ENCODE peak calls at places on chromosomes 4 and X, in five cellular contexts. G is PC-3, A is fibroblast of lung, U is mammary epithelial cell, J is HepG2. C is an unnamed sample.
A peak's percentile ranks its signal among the peaks of the same experiment; 100 is the strongest.

GRCh38 chr4:79958511-79959264 is 114.3 kb downstream of the ANTXR2 start:
- DNase-seq in J (no peak), A (no peak), G (no peak), U (no peak), C (no peak)

GRCh38 chr4:180296036-180296599 is 1947.1 kb upstream of the TENM3 start:
- DNase-seq in J (no peak), A (no peak), G (no peak), U (no peak), C (no peak)

GRCh38 chr4:3241905-3242304 is 7.1 kb upstream of the MSANTD1 start:
- DNase-seq in A (peak; percentile 88), G (no peak), J (no peak), U (no peak), C (peak; percentile 82)

GRCh38 chrX:28278236-28278635 is 297.0 kb upstream of the DCAF8L1 start:
- DNase-seq in U (no peak), J (no peak), A (peak; percentile 0), G (no peak), C (no peak)

GRCh38 chr4:125283702-125284279 is 31.0 kb upstream of the FAT4 start:
- DNase-seq in J (peak; percentile 4), G (peak; percentile 39), U (peak; percentile 12), A (peak; percentile 66), C (peak; percentile 71)

GRCh38 chr4:7043521-7044414 is 596 bp downstream of the TADA2B start:
- DNase-seq in G (no peak), J (no peak), A (peak; percentile 46), U (peak; percentile 45), C (peak; percentile 65)

GRCh38 chr4:150232029-150232428 is 153.8 kb downstream of the DCLK2 start:
- DNase-seq in A (no peak), U (no peak), J (no peak), G (no peak), C (no peak)

GRCh38 chr4:139853309-139853708 is 187.7 kb downstream of the MGST2 start:
- DNase-seq in U (no peak), J (no peak), A (no peak), G (no peak), C (no peak)

GRCh38 chr4:173731257-173731656 is 201.2 kb upstream of the HAND2 start:
- DNase-seq in U (no peak), G (no peak), J (no peak), A (no peak), C (no peak)

GRCh38 chr4:173735585-173735984 is 205.6 kb upstream of the HAND2 start:
- DNase-seq in G (no peak), A (no peak), U (no peak), J (no peak), C (no peak)

GRCh38 chr4:173736840-173737239 is 206.8 kb upstream of the HAND2 start:
- DNase-seq in A (peak; percentile 81), J (no peak), U (no peak), G (no peak), C (peak; percentile 60)

DNA sequence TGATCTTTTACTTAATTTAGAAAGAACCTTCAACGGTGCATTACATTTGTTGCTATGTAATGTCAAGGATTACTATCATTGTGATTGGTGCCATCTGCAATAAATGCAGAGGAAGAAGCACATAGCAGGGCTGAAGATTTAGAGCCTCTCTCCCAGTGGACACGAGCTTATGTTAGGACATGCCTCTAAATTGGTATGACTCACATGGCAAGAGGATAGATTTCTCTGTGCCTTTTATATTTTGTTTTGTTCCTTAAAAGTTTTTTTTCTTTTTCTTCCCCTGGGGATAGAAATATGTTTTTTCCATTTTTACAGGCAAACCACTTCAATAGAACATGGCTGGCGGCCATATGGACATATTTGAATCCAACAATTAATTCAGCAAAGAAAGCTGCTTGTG is 205.0 kb upstream of the HAND2 start:
- DNase-seq in A (peak; percentile 61), J (no peak), G (no peak), U (peak; percentile 29), C (peak; percentile 74)
- H3K9ac ChIP-seq in A (no peak overlapping the region), J (no peak overlapping the region), G (no peak overlapping the region), U (no peak overlapping the region), C (no peak overlapping the region)

DNA sequence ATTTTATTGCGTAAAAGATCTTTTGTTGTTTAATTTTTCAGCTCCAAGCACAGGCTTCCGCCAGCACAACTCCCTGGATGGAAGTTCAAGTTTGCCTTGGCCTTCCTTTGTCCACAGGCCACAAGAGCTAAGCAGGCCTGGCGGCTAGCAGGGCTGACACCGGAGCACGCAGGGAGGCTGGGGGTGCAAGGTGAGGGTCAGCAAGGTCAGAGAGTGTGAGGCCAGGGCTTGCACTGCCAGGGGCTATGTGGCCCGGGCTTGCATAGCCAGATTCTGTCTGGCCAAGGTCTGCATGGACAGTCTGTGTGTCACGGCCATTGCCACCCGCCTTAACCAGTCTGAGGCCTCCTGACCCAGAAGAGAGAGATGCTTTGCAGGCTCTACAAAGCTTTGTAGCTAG is 123.9 kb downstream of the BCOR start:
- DNase-seq in A (no peak), G (no peak), U (no peak), J (peak; percentile 31), C (no peak)
- H3K4me3 ChIP-seq in A (no peak overlapping the region), G (no peak overlapping the region), U (no peak overlapping the region), J (no peak overlapping the region), C (no peak overlapping the region)

DNA sequence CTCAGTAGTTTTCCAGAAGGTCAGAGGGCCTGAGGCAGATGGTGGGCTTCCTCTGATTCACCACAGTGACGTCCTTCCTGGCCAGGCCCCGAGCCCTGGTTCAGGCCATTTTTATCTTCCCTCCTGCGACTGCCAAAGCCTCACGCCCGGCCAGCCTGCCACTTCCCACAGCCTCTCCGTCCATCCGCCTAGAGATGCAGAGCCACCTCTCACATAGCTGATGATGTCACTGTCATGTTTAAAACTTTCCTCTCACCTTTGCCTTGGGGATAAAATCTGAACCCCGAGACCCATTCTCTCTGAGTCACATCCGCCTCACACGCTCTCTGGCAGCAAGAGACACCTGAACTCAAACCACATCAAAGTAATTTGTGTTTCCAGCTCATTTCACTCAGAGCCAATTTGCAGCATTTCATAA is 175.4 kb downstream of the QDPR start:
- DNase-seq in A (no peak), U (peak; percentile 14), G (no peak), J (peak; percentile 6), C (no peak)
- H3K9me3 ChIP-seq in A (no peaks in the 10 kb centered on the region), U (no peaks in the 10 kb centered on the region), G (no peaks in the 10 kb centered on the region), J (no peaks in the 10 kb centered on the region), C (no peaks in the 10 kb centered on the region)

GRCh38 chrX:39897741-39898097 is 200.0 kb downstream of the BCOR start:
- DNase-seq in J (no peak), U (no peak), G (peak; percentile 41), A (no peak), C (no peak)

GRCh38 chrX:39896951-39897740 is 200.6 kb downstream of the BCOR start:
- DNase-seq in J (peak; percentile 24), U (peak; percentile 57), A (peak; percentile 67), G (peak; percentile 72), C (peak; percentile 74)

GRCh38 chrX:39893417-39894338 is 204.1 kb downstream of the BCOR start:
- DNase-seq in J (no peak), G (no peak), U (no peak), A (no peak), C (no peak)

GRCh38 chrX:39894626-39895025 is 203.1 kb downstream of the BCOR start:
- DNase-seq in G (peak; percentile 62), A (no peak), J (no peak), U (no peak), C (no peak)

GRCh38 chrX:39895228-39896110 is 202.3 kb downstream of the BCOR start:
- DNase-seq in A (no peak), J (no peak), U (peak; percentile 32), G (peak; percentile 88), C (no peak)
- H3K9ac ChIP-seq in A (no peak overlapping the region), J (no peak overlapping the region), U (no peak overlapping the region), G (peak overlapping the region; percentile 36), C (no peak overlapping the region)

GRCh38 chr4:118277243-118277642 is 75.6 kb downstream of the PRSS12 start:
- DNase-seq in G (no peak), J (no peak), A (no peak), U (no peak), C (no peak)
- H3K4me3 ChIP-seq in G (peak overlapping the region; percentile 100), J (peak overlapping the region; percentile 92), A (no peak overlapping the region), U (no peak overlapping the region), C (no peak overlapping the region)

GRCh38 chr4:9608300-9608699 is 164.1 kb downstream of the DEFB131A start:
- DNase-seq in A (no peak), G (no peak), U (no peak), J (no peak), C (no peak)
- H3K9me3 ChIP-seq in A (no peaks in the 10 kb centered on the region), G (no peaks in the 10 kb centered on the region), U (no peaks in the 10 kb centered on the region), J (no peaks in the 10 kb centered on the region), C (no peaks in the 10 kb centered on the region)

GRCh38 chr4:102642571-102643298 is 118.0 kb downstream of the MANBA start:
- DNase-seq in J (no peak), G (no peak), A (peak; percentile 19), U (no peak), C (peak; percentile 59)
- H3K9ac ChIP-seq in J (no peak overlapping the region), G (no peak overlapping the region), A (no peak overlapping the region), U (no peak overlapping the region), C (peak overlapping the region; percentile 57)